ENCODE peak calls at places on chromosomes 5 and 9, in five cellular contexts. L, E, B, Z and G are unnamed samples.
A peak's percentile ranks its signal among the peaks of the same experiment; 100 is the strongest.

GRCh38 chr5:5710471-5710870 is 288.0 kb downstream of the ICE1 start:
- DNase-seq in E (no peak), B (no peak), Z (no peak), L (no peak), G (no peak)

GRCh38 chr5:60007724-60008123 is 114.2 kb upstream of the PDE4D start:
- DNase-seq in L (no peak), Z (no peak), B (no peak), E (no peak), G (no peak)

GRCh38 chr5:169416583-169417196 is 115.8 kb upstream of the SLIT3 start:
- DNase-seq in E (no peak), B (peak; percentile 89), Z (peak; percentile 81), L (peak; percentile 29), G (peak; percentile 72)

GRCh38 chr5:129973716-129974426 is 69.6 kb downstream of the CHSY3 start:
- DNase-seq in E (no peak), B (no peak), Z (no peak), L (no peak), G (no peak)

GRCh38 chr5:173848986-173849596 is 39.1 kb upstream of the CPEB4 start:
- DNase-seq in L (no peak), B (no peak), E (no peak), Z (no peak), G (no peak)

GRCh38 chr9:32251539-32251938 is 132.9 kb upstream of the ACO1 start:
- DNase-seq in Z (no peak), E (peak; percentile 34), L (peak; percentile 50), B (no peak), G (no peak)

GRCh38 chr5:83097582-83098265 is 20.4 kb downstream of the XRCC4 start:
- DNase-seq in L (no peak), B (no peak), E (no peak), Z (no peak), G (no peak)

GRCh38 chr5:14252793-14253192 is 109.7 kb downstream of the TRIO start:
- DNase-seq in E (no peak), L (no peak), B (no peak), Z (no peak), G (no peak)

GRCh38 chr5:181052928-181053759 is 13.1 kb downstream of the BTNL9 start:
- DNase-seq in L (no peak), Z (no peak), B (no peak), E (peak; percentile 14), G (peak; percentile 30)

GRCh38 chr5:141746395-141746794 is 64.4 kb upstream of the ARAP3 start:
- DNase-seq in E (no peak), B (no peak), Z (no peak), L (no peak), G (no peak)

GRCh38 chr5:61599370-61600140 is 267.5 kb downstream of the ZSWIM6 start:
- DNase-seq in B (no peak), L (peak; percentile 25), Z (no peak), E (no peak), G (no peak)

GRCh38 chr9:109403116-109403515 is 82.3 kb upstream of the EPB41L4B start:
- DNase-seq in L (no peak), B (no peak), Z (no peak), E (no peak), G (no peak)

GRCh38 chr5:45279109-45279508 is 417.1 kb downstream of the HCN1 start:
- DNase-seq in L (no peak), B (no peak), E (no peak), Z (no peak), G (no peak)

GRCh38 chr9:137272241-137273094 is 5.1 kb upstream of the TOR4A start:
- DNase-seq in Z (no peak), B (peak; percentile 75), E (no peak), L (peak; percentile 14), G (no peak)
- H3K9me3 ChIP-seq in Z (no peaks in the 10 kb centered on the region), B (no peaks in the 10 kb centered on the region), E (no peaks in the 10 kb centered on the region), L (no peaks in the 10 kb centered on the region), G (no peaks in the 10 kb centered on the region)

DNA sequence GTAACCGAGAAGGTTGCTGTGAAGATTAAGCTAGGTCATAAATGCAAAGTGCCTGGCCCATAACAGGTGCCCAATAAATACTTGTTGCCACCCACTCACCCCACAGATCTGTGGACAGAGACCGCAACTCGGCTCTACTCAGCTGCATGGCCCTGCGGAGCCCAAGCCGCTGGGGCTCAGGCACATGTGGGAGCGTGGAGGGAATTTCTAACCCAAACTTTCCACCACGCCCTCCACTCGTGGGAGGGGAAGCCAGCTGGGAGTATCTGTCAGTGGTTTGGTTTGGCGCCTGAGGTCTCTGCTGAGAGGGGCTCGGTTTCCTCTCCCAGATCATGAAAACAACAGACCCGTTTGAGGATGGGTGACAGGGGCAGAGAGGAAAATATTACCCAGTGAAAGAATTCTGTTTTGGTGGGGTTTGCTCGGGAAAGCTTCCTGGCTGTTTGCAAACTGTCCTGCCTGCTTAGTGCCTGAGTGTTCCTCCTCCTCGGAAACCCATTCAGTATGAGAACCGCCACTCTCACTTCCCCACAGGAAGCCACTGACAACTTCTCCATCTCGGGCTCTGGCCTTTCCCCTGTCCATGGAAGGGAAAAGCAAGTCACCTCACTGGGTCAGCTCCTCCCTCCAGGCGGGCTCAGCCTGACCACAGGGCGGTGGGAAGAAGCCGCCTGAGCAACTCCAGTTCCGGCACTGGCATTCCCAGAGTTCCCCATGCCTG is 60.1 kb downstream of the RGS3 start:
- DNase-seq in B (no peak), E (no peak), Z (peak; percentile 84), L (no peak), G (no peak)
- H3K4me1 ChIP-seq in B (peaks cover 50% of the 10 kb centered on the region), E (peaks cover 79% of the 10 kb centered on the region), Z (peaks cover 12% of the 10 kb centered on the region), L (peaks cover 13% of the 10 kb centered on the region), G (peaks cover 88% of the 10 kb centered on the region)

GRCh38 chr9:35193762-35194161 is 32.0 kb downstream of the UNC13B start:
- DNase-seq in E (no peak), Z (no peak), L (no peak), B (no peak), G (no peak)

GRCh38 chr9:35198191-35198590 is 36.4 kb downstream of the UNC13B start:
- DNase-seq in Z (no peak), E (no peak), L (no peak), B (no peak), G (no peak)

GRCh38 chr9:35191105-35191504 is 29.3 kb downstream of the UNC13B start:
- DNase-seq in L (no peak), Z (no peak), B (no peak), E (no peak), G (no peak)

DNA sequence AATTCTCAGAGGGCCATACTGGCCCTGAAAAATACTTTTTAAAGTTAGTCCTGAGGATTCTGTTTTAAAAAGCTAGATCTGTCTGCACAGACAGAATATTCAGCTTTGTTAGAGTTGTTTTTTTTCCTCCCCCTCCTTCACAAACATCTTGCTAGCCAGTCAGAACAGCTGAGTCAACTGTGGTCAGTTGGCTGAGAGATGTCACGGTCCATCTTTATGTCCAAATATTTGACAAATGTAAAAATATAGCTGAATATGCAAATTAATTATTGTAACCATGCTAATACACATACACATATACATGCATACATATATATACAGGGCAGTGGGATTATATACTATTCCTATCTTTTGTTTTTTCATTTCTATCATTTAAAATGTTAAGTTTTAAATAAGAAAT is 33.9 kb downstream of the UNC13B start:
- DNase-seq in B (no peak), Z (no peak), L (no peak), E (no peak), G (no peak)
- H3K9me3 ChIP-seq in B (peaks cover 14% of the 10 kb centered on the region), Z (no peaks in the 10 kb centered on the region), L (peaks cover 21% of the 10 kb centered on the region), E (no peaks in the 10 kb centered on the region), G (no peaks in the 10 kb centered on the region)

GRCh38 chr9:68462004-68462775 is 78.5 kb downstream of the TMEM252 start:
- DNase-seq in E (no peak), L (no peak), B (no peak), Z (no peak), G (no peak)
- H3K4me1 ChIP-seq in E (no peaks in the 10 kb centered on the region), L (no peaks in the 10 kb centered on the region), B (no peaks in the 10 kb centered on the region), Z (peaks cover 4% of the 10 kb centered on the region), G (peaks cover 29% of the 10 kb centered on the region)

DNA sequence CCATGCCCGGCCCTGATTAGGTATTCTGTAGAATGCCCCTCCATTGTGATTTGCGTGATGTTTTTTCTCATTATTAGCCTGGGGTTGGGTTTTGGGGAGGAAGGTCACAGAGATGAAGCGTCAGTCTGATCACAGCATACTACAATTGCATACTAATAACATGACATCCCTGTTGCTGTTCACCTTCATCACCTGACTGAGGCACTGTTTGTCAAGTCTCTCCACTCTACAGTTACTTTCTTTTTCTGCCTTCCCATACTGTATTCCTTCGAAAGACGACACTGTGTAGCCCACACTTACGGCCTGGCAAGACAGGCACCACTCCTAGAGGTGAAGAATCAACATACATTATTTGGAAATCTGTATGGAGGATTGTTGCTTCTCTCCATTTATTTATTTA is 5.5 kb downstream of the ZNF354C start:
- DNase-seq in E (no peak), L (no peak), B (no peak), Z (no peak), G (no peak)
- H3K9me3 ChIP-seq in E (peaks cover 10% of the 10 kb centered on the region), L (peaks cover 24% of the 10 kb centered on the region), B (peaks cover 29% of the 10 kb centered on the region), Z (peaks cover 19% of the 10 kb centered on the region), G (peaks cover 42% of the 10 kb centered on the region)

DNA sequence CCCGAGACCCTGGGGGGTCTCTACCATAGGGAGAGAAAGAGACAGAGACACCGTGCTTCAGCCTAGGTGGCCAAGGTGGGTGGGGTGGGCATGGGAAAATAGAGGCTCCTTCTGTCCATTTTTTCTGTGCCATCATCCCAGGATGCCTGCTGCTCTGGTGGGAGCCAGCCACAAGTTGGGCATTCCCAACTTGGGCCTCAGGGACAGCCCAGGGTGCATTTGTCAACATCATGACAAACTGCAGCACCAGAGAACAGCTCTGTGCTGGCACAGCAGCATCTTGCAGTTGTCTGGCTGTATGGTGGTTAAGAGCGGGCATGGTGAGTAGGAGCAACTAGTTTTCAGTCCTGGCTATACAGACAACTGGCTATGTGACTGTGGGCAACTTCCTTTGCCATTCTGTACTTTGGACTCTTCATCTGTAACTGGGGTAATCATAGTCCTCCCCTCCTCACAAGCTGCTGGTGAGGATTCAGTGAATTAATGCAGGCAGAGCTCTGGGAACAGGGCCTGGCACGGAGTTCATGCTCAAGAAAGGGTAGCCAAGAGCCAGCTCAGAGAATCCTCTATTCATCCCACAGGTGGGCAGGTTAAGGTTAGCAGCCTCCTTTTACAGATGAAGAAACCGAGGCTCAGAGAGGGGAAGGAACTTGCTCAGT is 100.5 kb downstream of the RGS3 start:
- DNase-seq in B (no peak), Z (peak; percentile 41), L (no peak), E (no peak), G (no peak)
- H3K4me1 ChIP-seq in B (peaks cover 32% of the 10 kb centered on the region), Z (peaks cover 6% of the 10 kb centered on the region), L (peaks cover 73% of the 10 kb centered on the region), E (peaks cover 6% of the 10 kb centered on the region), G (no peaks in the 10 kb centered on the region)